ENCODE peak calls at places on chromosomes 13 and 19, in five cellular contexts. M, F, Q, E and C are unnamed samples.

GRCh38 chr19:34325181-34325580 is 39.8 kb upstream of the GPI start:
- DNase-seq in E (no peak), Q (no peak), F (no peak), M (no peak), C (no peak)

GRCh38 chr19:45086453-45086852 is 6.5 kb upstream of the PPP1R37 start:
- DNase-seq in F (no peak), E (no peak), Q (no peak), M (no peak), C (no peak)

GRCh38 chr19:12095111-12095790 is 30.7 kb downstream of the ZNF844 start:
- DNase-seq in Q (peak), M (no peak), E (peak), F (no peak), C (no peak)

GRCh38 chr19:38815059-38816001 is 2.6 kb upstream of the LGALS4 start:
- DNase-seq in M (no peak), F (no peak), E (no peak), Q (no peak), C (no peak)

GRCh38 chr13:76969488-76970365 is 21.4 kb downstream of the ACOD1 start:
- DNase-seq in E (no peak), M (no peak), Q (no peak), F (no peak), C (no peak)

GRCh38 chr13:24921003-24921402 is 157.0 kb downstream of the RNF17 start:
- DNase-seq in M (no peak), F (no peak), E (peak), Q (no peak), C (no peak)

GRCh38 chr13:66803759-66804456 is 426.2 kb downstream of the PCDH9 start:
- DNase-seq in M (no peak), E (no peak), F (no peak), Q (no peak), C (no peak)

GRCh38 chr19:16268676-16269319 is 55.8 kb upstream of the KLF2 start:
- DNase-seq in F (peak), E (no peak), Q (no peak), M (no peak), C (no peak)

GRCh38 chr19:37691881-37692504 is 27.6 kb downstream of the ZNF607 start:
- DNase-seq in Q (peak), F (peak), M (peak), E (peak), C (peak)

GRCh38 chr19:39514840-39515550 is at the start of gene SELENOV:
- DNase-seq in F (no peak), E (no peak), Q (no peak), M (no peak), C (no peak)

GRCh38 chr19:48329167-48329891 is 4.0 kb downstream of the EMP3 start:
- DNase-seq in M (no peak), F (no peak), Q (no peak), E (peak), C (no peak)

GRCh38 chr13:105442941-105443340 is 1092.5 kb downstream of the EFNB2 start:
- DNase-seq in E (peak), Q (peak), M (no peak), F (no peak), C (no peak)

GRCh38 chr19:38304866-38305429 is 897 bp downstream of the C19orf33 start:
- DNase-seq in E (no peak), M (no peak), Q (no peak), F (no peak), C (no peak)